ENCODE peak calls at places on chromosome 4, in five cellular contexts. G is astrocyte of the hippocampus, W is fibroblast of mammary gland, N is adrenal gland, R is T-helper 1 cell. K is an unnamed sample.

GRCh38 chr4:90543419-90544170 is 416.4 kb downstream of the CCSER1 start:
- DNase-seq in N (no peak), R (no peak), G (no peak), W (no peak), K (no peak)

GRCh38 chr4:22071749-22072148 is 123.2 kb upstream of the KCNIP4 start:
- DNase-seq in W (peak; percentile 55), R (no peak), N (no peak), G (no peak), K (no peak)

GRCh38 chr4:3868146-3868840 is 102.1 kb downstream of the ADRA2C start:
- DNase-seq in G (peak; percentile 26), N (no peak), W (peak; percentile 27), R (no peak), K (no peak)

GRCh38 chr4:71406459-71406963 is 67.7 kb downstream of the SLC4A4 start:
- DNase-seq in W (peak; percentile 52), G (peak; percentile 33), R (no peak), N (no peak), K (no peak)

GRCh38 chr4:26326791-26327190 is 6.0 kb downstream of the RBPJ start:
- DNase-seq in N (no peak), G (peak; percentile 96), R (no peak), W (peak; percentile 92), K (no peak)

GRCh38 chr4:54172156-54172555 is 56.9 kb upstream of the PDGFRA start:
- DNase-seq in W (no peak), N (no peak), G (no peak), R (no peak), K (no peak)

GRCh38 chr4:128825226-128825625 is 15.7 kb downstream of the JADE1 start:
- DNase-seq in W (peak; percentile 47), R (no peak), G (peak; percentile 11), N (no peak), K (no peak)

GRCh38 chr4:155694100-155694785 is 27.6 kb downstream of the GUCY1A1 start:
- DNase-seq in G (peak; percentile 36), W (no peak), N (no peak), R (no peak), K (no peak)

GRCh38 chr4:4694296-4694772 is 152.5 kb upstream of the STX18 start:
- DNase-seq in G (peak; percentile 81), R (no peak), W (peak; percentile 25), N (peak; percentile 82), K (no peak)

GRCh38 chr4:54281060-54281781 is 52.1 kb downstream of the PDGFRA start:
- DNase-seq in W (peak; percentile 95), G (peak; percentile 97), R (no peak), N (peak; percentile 80), K (no peak)

GRCh38 chr4:164803702-164804101 is 49.8 kb downstream of the SMIM31 start:
- DNase-seq in G (no peak), W (no peak), R (no peak), N (no peak), K (no peak)

GRCh38 chr4:87979810-87980209 is 4.3 kb downstream of the SPP1 start:
- DNase-seq in R (no peak), N (no peak), W (no peak), G (no peak), K (no peak)

GRCh38 chr4:166458756-166459155 is 585.7 kb downstream of the TLL1 start:
- DNase-seq in N (no peak), W (peak; percentile 59), G (peak; percentile 10), R (no peak), K (no peak)

GRCh38 chr4:110196871-110197420 is 1.5 kb downstream of the ELOVL6 start:
- DNase-seq in R (peak; percentile 46), G (no peak), W (peak; percentile 23), N (peak; percentile 51), K (peak; percentile 23)

GRCh38 chr4:26751004-26751403 is 109.6 kb upstream of the STIM2 start:
- DNase-seq in R (no peak), W (no peak), G (peak; percentile 36), N (no peak), K (no peak)

GRCh38 chr4:91220315-91220714 is 1083.5 kb upstream of the GRID2 start:
- DNase-seq in R (no peak), W (no peak), N (no peak), G (peak; percentile 9), K (no peak)

GRCh38 chr4:179625391-179625790 is 2183.2 kb upstream of the AGA start:
- DNase-seq in W (peak; percentile 40), G (peak; percentile 87), N (no peak), R (no peak), K (no peak)

GRCh38 chr4:77538574-77539157 is 67.0 kb upstream of the CXCL13 start:
- DNase-seq in W (peak; percentile 67), G (peak; percentile 60), R (no peak), N (no peak), K (no peak)

GRCh38 chr4:145044341-145044740 is 53.7 kb downstream of the ANAPC10 start:
- DNase-seq in R (no peak), W (peak; percentile 37), G (peak; percentile 38), N (no peak), K (no peak)

GRCh38 chr4:140130677-140131076 is 23.3 kb downstream of the MAML3 start:
- DNase-seq in R (no peak), G (peak; percentile 57), N (no peak), W (peak; percentile 86), K (no peak)

GRCh38 chr4:74073358-74073757 is 25.6 kb downstream of the CXCL2 start:
- DNase-seq in N (no peak), G (no peak), R (no peak), W (no peak), K (no peak)

GRCh38 chr4:128342762-128343161 is 55.1 kb upstream of the PGRMC2 start:
- DNase-seq in G (no peak), W (no peak), R (no peak), N (no peak), K (no peak)

GRCh38 chr4:148415500-148415899 is 26.7 kb downstream of the NR3C2 start:
- DNase-seq in R (no peak), G (peak; percentile 12), N (no peak), W (peak; percentile 12), K (no peak)

GRCh38 chr4:2814627-2815026 is 21.7 kb downstream of the SH3BP2 start:
- DNase-seq in G (no peak), W (no peak), N (no peak), R (no peak), K (no peak)

GRCh38 chr4:7879127-7879526 is 60.5 kb downstream of the AFAP1 start:
- DNase-seq in N (no peak), G (no peak), R (no peak), W (no peak), K (no peak)

GRCh38 chr4:32488690-32489089 is 1768.5 kb downstream of the PCDH7 start:
- DNase-seq in G (no peak), N (no peak), W (no peak), R (no peak), K (no peak)

GRCh38 chr4:42262701-42263490 is 110.4 kb upstream of the BEND4 start:
- DNase-seq in G (no peak), W (no peak), N (no peak), R (no peak), K (no peak)

GRCh38 chr4:21856301-21856700 is 92.3 kb downstream of the KCNIP4 start:
- DNase-seq in W (no peak), R (no peak), G (no peak), N (no peak), K (no peak)

GRCh38 chr4:2600878-2601277 is 64.4 kb downstream of the FAM193A start:
- DNase-seq in G (no peak), R (no peak), W (no peak), N (no peak), K (no peak)

GRCh38 chr4:39043058-39043696 is 11.0 kb upstream of the TMEM156 start:
- DNase-seq in R (no peak), N (no peak), G (peak; percentile 65), W (no peak), K (no peak)

GRCh38 chr4:176781739-176782100 is 11.0 kb downstream of the VEGFC start:
- DNase-seq in R (no peak), G (peak; percentile 34), W (no peak), N (no peak), K (no peak)

GRCh38 chr4:53997901-53998300 is 66.5 kb downstream of the CHIC2 start:
- DNase-seq in N (no peak), W (no peak), R (no peak), G (peak; percentile 75), K (no peak)

GRCh38 chr4:94695389-94695788 is 62.4 kb upstream of the BMPR1B start:
- DNase-seq in R (no peak), G (no peak), N (no peak), W (peak; percentile 28), K (no peak)